ENCODE peak calls at places on chromosomes 1 and 21, in six cellular contexts. X is neural crest cell, R is body of pancreas, F is astrocyte of the cerebellum, W is nephron progenitor cell, G is AG09319. U is an unnamed sample.

GRCh38 chr1:39987869-39988268 is 32.9 kb downstream of the MFSD2A start:
- DNase-seq in X (no peak), R (no peak), W (no peak), G (no peak), F (no peak), U (peak; percentile 38)

GRCh38 chr1:39671793-39672550 is at the start of gene NT5C1A:
- DNase-seq in X (peak; percentile 15), G (no peak), F (no peak), R (peak; percentile 70), W (peak; percentile 66), U (no peak)

GRCh38 chr1:7783178-7783711 is 846 bp upstream of the PER3 start:
- DNase-seq in W (peak; percentile 77), F (no peak), R (peak; percentile 79), X (peak; percentile 54), G (peak; percentile 19), U (no peak)

GRCh38 chr1:111538343-111539035 is 35.1 kb upstream of the ADORA3 start:
- DNase-seq in X (no peak), W (no peak), R (no peak), G (no peak), F (peak; percentile 44), U (no peak)

GRCh38 chr21:45087022-45087823 is 12.8 kb downstream of the ADARB1 start:
- DNase-seq in F (no peak), X (no peak), W (no peak), G (no peak), R (no peak), U (no peak)

GRCh38 chr1:226688056-226688748 is 50.9 kb downstream of the ITPKB start:
- DNase-seq in F (no peak), R (no peak), G (no peak), W (no peak), X (no peak), U (no peak)

GRCh38 chr1:205528887-205529825 is 24.7 kb downstream of the CDK18 start:
- DNase-seq in G (peak; percentile 4), F (peak; percentile 6), X (peak; percentile 98), R (peak; percentile 85), W (peak; percentile 96), U (no peak)

GRCh38 chr21:46153259-46154154 is 1.9 kb downstream of the FTCD start:
- DNase-seq in W (peak; percentile 83), R (peak; percentile 73), F (no peak), X (peak; percentile 75), G (no peak), U (no peak)

GRCh38 chr1:160429702-160430535 is 29.6 kb downstream of the VANGL2 start:
- DNase-seq in G (no peak), R (no peak), X (no peak), W (no peak), F (no peak), U (no peak)

GRCh38 chr1:174041369-174041768 is 19.2 kb upstream of the RC3H1 start:
- DNase-seq in F (no peak), R (no peak), G (no peak), W (no peak), X (no peak), U (no peak)

GRCh38 chr1:205481629-205482071 is 22.8 kb upstream of the CDK18 start:
- DNase-seq in W (no peak), G (no peak), F (no peak), X (no peak), R (no peak), U (no peak)

GRCh38 chr1:189787201-189787600 is 690.5 kb downstream of the BRINP3 start:
- DNase-seq in R (peak; percentile 28), X (peak; percentile 51), W (peak; percentile 28), F (peak; percentile 28), G (no peak), U (no peak)

GRCh38 chr1:72435025-72435424 is 152.7 kb upstream of the NEGR1 start:
- DNase-seq in G (no peak), X (no peak), F (peak; percentile 53), W (no peak), R (no peak), U (no peak)

GRCh38 chr1:67053785-67054759 is at the start of gene SLC35D1:
- DNase-seq in F (no peak), X (peak; percentile 84), R (peak; percentile 77), W (peak; percentile 86), G (no peak), U (no peak)

GRCh38 chr1:196309386-196309785 is 298.9 kb downstream of the KCNT2 start:
- DNase-seq in X (no peak), G (peak; percentile 0), F (peak; percentile 32), R (no peak), W (no peak), U (peak; percentile 13)

GRCh38 chr1:223226271-223226670 is 83.2 kb upstream of the TLR5 start:
- DNase-seq in G (no peak), F (no peak), W (no peak), R (no peak), X (no peak), U (no peak)

GRCh38 chr1:182264187-182264586 is 127.4 kb downstream of the GLUL start:
- DNase-seq in W (no peak), X (no peak), G (no peak), R (no peak), F (no peak), U (no peak)

GRCh38 chr1:39620659-39621165 is 18.7 kb downstream of the HEYL start:
- DNase-seq in X (no peak), R (no peak), F (no peak), W (no peak), G (no peak), U (no peak)

GRCh38 chr1:230544758-230545157 is 97.5 kb upstream of the COG2 start:
- DNase-seq in R (no peak), X (no peak), W (no peak), G (no peak), F (no peak), U (no peak)

GRCh38 chr1:85200367-85200869 is 398 bp downstream of the SYDE2 start:
- DNase-seq in X (peak; percentile 52), R (no peak), G (no peak), F (no peak), W (peak; percentile 60), U (no peak)

GRCh38 chr1:1629430-1630190 is 2.4 kb upstream of the MMP23B start:
- DNase-seq in F (no peak), G (no peak), X (no peak), R (no peak), W (no peak), U (no peak)

GRCh38 chr1:60573121-60573520 is 499.6 kb upstream of the C1orf87 start:
- DNase-seq in X (no peak), G (no peak), F (no peak), W (no peak), R (no peak), U (peak; percentile 85)

GRCh38 chr1:28456078-28456477 is 49.8 kb upstream of the RCC1 start:
- DNase-seq in G (peak; percentile 3), R (no peak), W (no peak), F (peak; percentile 16), X (no peak), U (no peak)

GRCh38 chr1:67261646-67262045 is 46.0 kb upstream of the IL12RB2 start:
- DNase-seq in W (no peak), R (peak; percentile 23), F (no peak), X (no peak), G (no peak), U (no peak)

GRCh38 chr1:159421821-159422220 is 10.2 kb upstream of the OR10J4 start:
- DNase-seq in R (no peak), X (no peak), F (no peak), W (no peak), G (no peak), U (no peak)